ENCODE peak calls at places on chromosomes 4 and X, in nine cellular contexts. A is astrocyte of the spinal cord, F is GM20000, K is H9, J is Panc1, D is GM12864, V is RWPE1, I is hepatocyte, R is heart left ventricle. P is an unnamed sample.

GRCh38 chr4:14896656-14897175 is 105.6 kb upstream of the CPEB2 start:
- DNase-seq in A (no peak), F (no peak), K (no peak), J (no peak), D (no peak), V (no peak), I (no peak), R (no peak), P (no peak)

GRCh38 chrX:110066488-110067225 is 63.7 kb downstream of the TMEM164 start:
- DNase-seq in A (no peak), F (no peak), K (no peak), J (no peak), D (no peak), V (no peak), I (no peak), R (no peak), P (no peak)

GRCh38 chr4:83219344-83219990 is 65.1 kb downstream of the COQ2 start:
- DNase-seq in A (no peak), F (no peak), K (no peak), J (no peak), D (no peak), V (peak), I (no peak), R (no peak), P (no peak)

GRCh38 chr4:157127571-157127970 is 51.6 kb downstream of the GLRB start:
- DNase-seq in A (no peak), F (no peak), K (peak), J (no peak), D (no peak), V (no peak), I (no peak), R (no peak), P (no peak)

GRCh38 chr4:21415728-21416127 is 532.8 kb downstream of the KCNIP4 start:
- DNase-seq in A (no peak), F (no peak), K (no peak), J (no peak), D (no peak), V (no peak), I (no peak), R (no peak), P (no peak)

GRCh38 chr4:5361968-5362367 is 310.7 kb downstream of the STK32B start:
- DNase-seq in A (peak), F (no peak), K (no peak), J (no peak), D (no peak), V (no peak), I (peak), R (no peak), P (no peak)

GRCh38 chrX:99415470-99415869 is 994.6 kb downstream of the PCDH19 start:
- DNase-seq in A (no peak), F (no peak), K (no peak), J (no peak), D (no peak), V (no peak), I (no peak), R (no peak), P (no peak)

GRCh38 chr4:174590336-174590735 is 68.0 kb upstream of the HPGD start:
- DNase-seq in A (no peak), F (no peak), K (no peak), J (no peak), D (no peak), V (no peak), I (no peak), R (no peak), P (no peak)

GRCh38 chr4:172666711-172667368 is 501.8 kb upstream of the GALNT7 start:
- DNase-seq in A (no peak), F (no peak), K (peak), J (no peak), D (no peak), V (no peak), I (no peak), R (no peak), P (no peak)

GRCh38 chr4:129254126-129254525 is 158.2 kb downstream of the C4orf33 start:
- DNase-seq in A (peak), F (no peak), K (no peak), J (no peak), D (no peak), V (no peak), I (no peak), R (no peak), P (no peak)

GRCh38 chr4:38160487-38161207 is 200.4 kb downstream of the PTTG2 start:
- DNase-seq in A (peak), F (peak), K (no peak), J (no peak), D (peak), V (peak), I (peak), R (no peak), P (no peak)

GRCh38 chr4:71497078-71497477 is 158.3 kb downstream of the SLC4A4 start:
- DNase-seq in A (no peak), F (no peak), K (no peak), J (no peak), D (no peak), V (no peak), I (no peak), R (no peak), P (no peak)

GRCh38 chrX:35826503-35826902 is 28.4 kb downstream of the MAGEB16 start:
- DNase-seq in A (no peak), F (no peak), K (no peak), J (no peak), D (no peak), V (no peak), I (peak), R (no peak), P (no peak)

GRCh38 chrX:39718951-39719350 is 378.8 kb downstream of the BCOR start:
- DNase-seq in A (no peak), F (no peak), K (no peak), J (no peak), D (no peak), V (peak), I (no peak), R (no peak), P (no peak)

GRCh38 chrX:791479-792034 is 161.0 kb downstream of the SHOX start:
- DNase-seq in A (no peak), F (no peak), K (peak), J (no peak), D (no peak), V (no peak), I (no peak), R (no peak), P (no peak)
- TF ChIP-seq CTCF in A (no peak), F (no peak), K (no peak), J (no peak), D (no peak), V (no peak), I (no peak), R (no peak), P (no peak)

GRCh38 chr4:105972946-105973621 is 77.8 kb downstream of the NPNT start:
- DNase-seq in A (no peak), F (no peak), K (no peak), J (no peak), D (no peak), V (no peak), I (no peak), R (no peak), P (no peak)

GRCh38 chr4:105971032-105971431 is 75.8 kb downstream of the NPNT start:
- DNase-seq in A (no peak), F (no peak), K (no peak), J (no peak), D (no peak), V (no peak), I (no peak), R (no peak), P (no peak)

GRCh38 chr4:105969575-105969974 is 74.3 kb downstream of the NPNT start:
- DNase-seq in A (no peak), F (no peak), K (no peak), J (no peak), D (no peak), V (no peak), I (no peak), R (no peak), P (no peak)

GRCh38 chr4:105967058-105967658 is 71.9 kb downstream of the NPNT start:
- DNase-seq in A (no peak), F (no peak), K (no peak), J (no peak), D (no peak), V (no peak), I (no peak), R (no peak), P (no peak)

DNA sequence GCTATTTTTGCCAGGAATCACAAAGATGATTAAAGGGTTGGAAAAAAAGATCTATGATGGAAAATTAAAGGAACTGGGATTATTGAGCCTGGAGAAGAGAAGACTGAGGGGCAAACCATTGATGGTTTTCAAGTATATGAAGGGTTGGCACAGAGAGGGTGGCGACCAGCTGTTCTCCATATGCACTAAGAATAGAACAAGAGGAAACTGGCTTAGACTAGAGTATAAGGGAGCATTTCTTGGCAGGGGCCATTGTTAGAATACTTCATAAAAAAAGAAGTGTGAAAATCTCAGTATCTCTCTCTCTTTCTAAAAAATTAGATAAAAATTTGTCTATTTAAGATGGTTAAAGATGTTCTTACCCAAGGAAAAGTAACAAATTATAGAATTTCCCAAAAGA is 75.1 kb downstream of the NPNT start:
- DNase-seq in A (no peak), F (no peak), K (no peak), J (no peak), D (no peak), V (no peak), I (no peak), R (no peak), P (no peak)
- TF ChIP-seq CTCF in A (no peak), F (no peak), K (no peak), J (no peak), D (no peak), V (no peak), I (no peak), R (no peak), P (no peak)

GRCh38 chr4:1408418-1408817 is 2.2 kb upstream of the NKX1-1 start:
- DNase-seq in A (no peak), F (peak), K (peak), J (no peak), D (no peak), V (no peak), I (no peak), R (peak), P (no peak)
- TF ChIP-seq CTCF in A (no peak), F (no peak), K (peak), J (no peak), D (no peak), V (no peak), I (no peak), R (no peak), P (no peak)

DNA sequence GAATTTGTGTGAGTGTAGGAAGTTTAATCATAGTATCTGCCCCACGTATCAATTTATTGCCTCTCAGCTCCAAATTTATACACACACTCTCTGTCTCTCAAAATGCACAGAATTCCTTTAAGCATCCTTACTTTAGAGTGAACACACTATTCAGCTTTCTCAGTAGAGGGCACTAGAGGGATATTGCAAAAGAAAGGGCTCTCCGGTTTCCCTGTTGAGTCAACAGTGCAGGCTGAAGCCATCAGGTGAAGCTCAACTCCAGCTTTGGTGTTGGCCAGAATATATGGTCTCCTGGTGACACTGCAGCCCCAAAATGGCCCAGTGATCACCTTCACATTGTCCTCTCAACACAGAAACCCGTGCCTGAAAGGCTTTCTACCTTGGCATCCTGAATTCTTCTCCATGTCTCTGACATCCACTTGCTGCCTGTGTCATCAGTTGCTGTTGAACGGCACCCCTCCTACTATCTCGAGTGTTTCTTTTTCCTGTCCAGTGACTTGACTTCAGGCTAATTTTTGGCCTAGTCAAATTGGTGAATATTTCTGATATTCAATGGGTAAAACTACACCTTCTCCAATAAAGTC is 670.5 kb downstream of the GABRG1 start:
- DNase-seq in A (peak), F (peak), K (no peak), J (peak), D (no peak), V (peak), I (peak), R (no peak), P (no peak)
- TF ChIP-seq CTCF in A (peak), F (no peak), K (peak), J (peak), D (peak), V (peak), I (peak), R (peak), P (no peak)